ENCODE peak calls at places on chromosome 1, in nine cellular contexts. S, V, E, D, H, W, B, O and C are unnamed samples.
A peak's percentile ranks its signal among the peaks of the same experiment; 100 is the strongest.

GRCh38 chr1:81071072-81071858 is 729.5 kb upstream of the ADGRL2 start:
- DNase-seq in H (no peak), B (no peak), W (no peak), V (no peak), S (no peak), E (no peak), D (no peak), O (no peak), C (no peak)

GRCh38 chr1:116878804-116879477 is 30.8 kb upstream of the PTGFRN start:
- DNase-seq in H (no peak), S (peak; percentile 57), E (peak; percentile 38), O (peak; percentile 72), W (peak; percentile 43), V (peak; percentile 18), D (peak; percentile 66), B (peak; percentile 42), C (no peak)

GRCh38 chr1:236980673-236981072 is 23.6 kb downstream of the MT1HL1 start:
- DNase-seq in V (no peak), O (no peak), H (no peak), E (no peak), B (no peak), D (no peak), W (no peak), S (no peak), C (no peak)

GRCh38 chr1:26405281-26405915 is 5.2 kb upstream of the LIN28A start:
- DNase-seq in B (no peak), E (no peak), W (no peak), V (no peak), H (no peak), D (peak; percentile 24), S (peak; percentile 25), O (no peak), C (peak; percentile 69)

GRCh38 chr1:47617381-47618221 is 179.8 kb downstream of the FOXD2 start:
- DNase-seq in B (no peak), O (no peak), V (no peak), W (no peak), S (no peak), D (peak; percentile 46), E (no peak), H (no peak), C (no peak)

GRCh38 chr1:21955474-21956281 is 18.6 kb upstream of the HSPG2 start:
- DNase-seq in H (no peak), S (no peak), B (no peak), O (no peak), V (no peak), D (no peak), W (peak; percentile 28), E (no peak), C (no peak)

GRCh38 chr1:234535763-234536515 is 57.0 kb upstream of the TARBP1 start:
- DNase-seq in E (peak; percentile 72), B (peak; percentile 42), H (no peak), D (peak; percentile 91), W (peak; percentile 21), O (no peak), S (peak; percentile 77), V (no peak), C (no peak)

GRCh38 chr1:215665212-215665611 is 98.1 kb downstream of the KCTD3 start:
- DNase-seq in B (no peak), H (no peak), V (no peak), S (peak; percentile 65), O (no peak), D (no peak), W (peak; percentile 86), E (no peak), C (peak; percentile 24)

DNA sequence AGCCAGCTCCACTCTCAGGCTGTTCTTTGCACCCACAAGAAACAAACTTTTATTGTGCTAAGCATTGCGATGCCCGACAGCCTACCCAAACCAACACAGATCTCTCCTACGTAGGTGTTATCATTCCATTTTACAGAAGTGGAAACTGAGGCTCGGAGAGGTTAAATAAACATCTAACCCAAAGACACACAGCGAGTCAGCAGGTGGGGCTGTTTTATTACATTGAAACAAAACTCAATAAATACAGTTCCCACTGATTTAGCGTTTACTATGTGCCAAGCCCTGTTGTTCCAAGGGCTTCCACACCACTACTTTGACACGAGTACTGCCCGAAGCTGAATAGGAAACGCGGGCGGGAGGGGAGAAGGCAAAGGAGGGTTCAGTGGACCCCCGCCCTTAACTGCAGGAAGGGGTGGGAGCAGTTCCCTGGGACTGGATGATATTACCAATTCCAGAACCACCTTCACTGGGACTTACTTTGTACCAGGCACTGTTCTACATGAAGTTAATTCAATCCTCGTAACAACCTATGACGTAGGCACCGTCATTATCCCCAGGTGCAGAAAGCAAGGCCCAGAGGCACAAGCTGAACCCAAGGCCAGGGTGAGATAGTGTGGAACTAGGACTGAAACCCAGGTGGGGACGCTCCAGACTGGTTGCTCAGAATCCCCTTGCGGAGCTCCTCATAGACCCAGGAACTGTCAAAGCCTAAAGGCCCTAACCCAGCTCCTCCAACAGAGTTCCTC is 19.3 kb upstream of the ALDH4A1 start:
- DNase-seq in H (no peak), S (no peak), D (no peak), V (no peak), W (peak; percentile 34), B (no peak), E (no peak), O (no peak), C (no peak)
- TF ChIP-seq CTCF in H (peak; percentile 20), S (no peak), D (peak; percentile 29), V (no peak), W (peak; percentile 31), B (peak; percentile 14), E (peak; percentile 16), O (no peak), C (no peak)

DNA sequence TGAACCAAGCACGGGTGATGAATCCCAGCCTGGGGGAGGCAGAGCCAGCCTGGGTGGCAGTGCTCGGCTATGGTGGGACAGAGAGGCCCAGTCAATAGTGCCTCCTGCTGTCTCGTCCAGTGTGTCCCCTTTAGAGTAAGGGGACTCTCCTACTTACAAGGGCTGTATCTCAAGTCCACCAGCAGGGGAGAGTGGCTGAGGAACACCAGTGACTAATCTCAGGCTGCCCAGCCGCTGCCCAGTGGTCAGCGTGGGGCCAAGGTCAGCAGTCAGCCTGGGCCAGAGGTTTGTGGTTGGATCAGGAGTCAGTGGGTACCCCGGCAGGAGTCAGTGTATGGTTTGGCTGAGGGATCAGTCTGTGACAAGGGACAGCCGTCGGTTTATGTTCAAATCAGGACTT is 109.2 kb upstream of the RUNX3 start:
- DNase-seq in V (no peak), E (no peak), W (peak; percentile 3), H (no peak), B (no peak), O (no peak), S (no peak), D (no peak), C (no peak)
- TF ChIP-seq CTCF in V (peak; percentile 34), E (no peak), W (no peak), H (no peak), B (no peak), O (no peak), S (peak; percentile 12), D (no peak), C (no peak)

GRCh38 chr1:93029317-93029716 is 49.8 kb upstream of the MTF2 start:
- DNase-seq in B (no peak), H (no peak), D (no peak), W (no peak), O (no peak), S (no peak), V (no peak), E (no peak), C (no peak)
- TF ChIP-seq CTCF in B (no peak), H (no peak), D (no peak), W (no peak), O (no peak), S (no peak), V (no peak), E (no peak), C (no peak)

GRCh38 chr1:154329152-154329521 is 3.8 kb downstream of the ATP8B2 start:
- DNase-seq in B (no peak), D (no peak), V (no peak), H (no peak), E (no peak), S (no peak), O (no peak), W (no peak), C (no peak)
- TF ChIP-seq CTCF in B (peak; percentile 26), D (no peak), V (peak; percentile 38), H (no peak), E (no peak), S (peak; percentile 23), O (peak; percentile 51), W (peak; percentile 14), C (peak; percentile 31)

GRCh38 chr1:84722794-84723193 is 32.5 kb upstream of the SSX2IP start:
- DNase-seq in D (no peak), W (peak; percentile 94), E (no peak), H (no peak), B (no peak), S (peak; percentile 94), O (no peak), V (no peak), C (no peak)

GRCh38 chr1:84720275-84720780 is 30.1 kb upstream of the SSX2IP start:
- DNase-seq in W (no peak), H (no peak), S (no peak), B (peak; percentile 46), O (no peak), V (no peak), D (no peak), E (no peak), C (no peak)

GRCh38 chr1:84726593-84727275 is 36.5 kb upstream of the SSX2IP start:
- DNase-seq in O (no peak), B (no peak), S (no peak), V (no peak), D (no peak), W (peak; percentile 28), H (no peak), E (no peak), C (no peak)

GRCh38 chr1:84721152-84721551 is 30.9 kb upstream of the SSX2IP start:
- DNase-seq in S (peak; percentile 69), H (no peak), O (no peak), D (no peak), V (no peak), E (no peak), B (peak; percentile 68), W (peak; percentile 80), C (no peak)

GRCh38 chr1:84724128-84724860 is 34.0 kb upstream of the SSX2IP start:
- DNase-seq in H (peak; percentile 6), W (no peak), D (no peak), O (peak; percentile 17), S (no peak), E (no peak), V (peak; percentile 51), B (no peak), C (no peak)
- TF ChIP-seq CTCF in H (peak; percentile 15), W (no peak), D (no peak), O (peak; percentile 53), S (no peak), E (peak; percentile 25), V (peak; percentile 91), B (peak; percentile 28), C (no peak)